ENCODE peak calls at places on chromosome 5, in four cellular contexts. V is ACHN, Z is AG09309, A is COR-L47. H is an unnamed sample.

GRCh38 chr5:113038714-113039113 is 62.1 kb downstream of the DCP2 start:
- DNase-seq in Z (no peak), A (no peak), V (no peak), H (peak)

GRCh38 chr5:115050860-115051259 is 118.8 kb downstream of the TRIM36 start:
- DNase-seq in Z (no peak), V (no peak), A (no peak), H (no peak)

GRCh38 chr5:169389318-169389717 is 88.4 kb upstream of the SLIT3 start:
- DNase-seq in A (no peak), V (no peak), Z (no peak), H (no peak)

GRCh38 chr5:125394661-125395280 is 648.3 kb upstream of the ZNF608 start:
- DNase-seq in V (no peak), A (no peak), Z (no peak), H (no peak)

GRCh38 chr5:73280821-73281746 is 108.1 kb downstream of the TMEM174 start:
- DNase-seq in A (peak), Z (no peak), V (no peak), H (no peak)

GRCh38 chr5:65480306-65480865 is 1.3 kb downstream of the ADAMTS6 start:
- DNase-seq in Z (peak), A (peak), V (peak), H (peak)

GRCh38 chr5:10233505-10233904 is 16.2 kb downstream of the ATPSCKMT start:
- DNase-seq in Z (peak), A (no peak), V (peak), H (no peak)

GRCh38 chr5:110251366-110251765 is 475.1 kb downstream of the TMEM232 start:
- DNase-seq in A (no peak), V (no peak), Z (no peak), H (no peak)

GRCh38 chr5:180271205-180271604 is 20.7 kb downstream of the MAPK9 start:
- DNase-seq in V (no peak), Z (no peak), A (no peak), H (no peak)

GRCh38 chr5:142959683-142960308 is 189.6 kb downstream of the ARHGAP26 start:
- DNase-seq in V (no peak), A (no peak), Z (no peak), H (no peak)

GRCh38 chr5:170053896-170054295 is 51.8 kb upstream of the FOXI1 start:
- DNase-seq in A (no peak), V (no peak), Z (no peak), H (no peak)

GRCh38 chr5:74798977-74799911 is 32.2 kb downstream of the NSA2 start:
- DNase-seq in Z (no peak), V (peak), A (no peak), H (no peak)

GRCh38 chr5:148443998-148444397 is 60.2 kb downstream of the FBXO38 start:
- DNase-seq in A (peak), Z (peak), V (peak), H (no peak)

GRCh38 chr5:100407053-100407452 is 128.1 kb upstream of the FAM174A start:
- DNase-seq in V (no peak), Z (no peak), A (no peak), H (no peak)

GRCh38 chr5:30930736-30931135 is 262.8 kb upstream of the CDH6 start:
- DNase-seq in Z (no peak), V (no peak), A (no peak), H (no peak)

GRCh38 chr5:102099766-102100331 is 196.2 kb downstream of the SLCO4C1 start:
- DNase-seq in Z (no peak), A (no peak), V (no peak), H (no peak)

GRCh38 chr5:75363726-75364495 is 26.9 kb downstream of the HMGCR start:
- DNase-seq in Z (no peak), A (no peak), V (no peak), H (no peak)

GRCh38 chr5:154756871-154757646 is 1.9 kb downstream of the LARP1 start:
- DNase-seq in Z (no peak), V (peak), A (no peak), H (no peak)

GRCh38 chr5:135126688-135127603 is 92.9 kb upstream of the PITX1 start:
- DNase-seq in A (peak), Z (no peak), V (peak), H (peak)

GRCh38 chr5:93117753-93118531 is 463.1 kb downstream of the NR2F1-AS1 start:
- DNase-seq in A (no peak), V (no peak), Z (no peak), H (no peak)

GRCh38 chr5:52948418-52949076 is 40.6 kb upstream of the ITGA2 start:
- DNase-seq in Z (peak), A (peak), V (peak), H (no peak)

GRCh38 chr5:177359451-177359851 is 1.7 kb downstream of the RGS14 start:
- DNase-seq in Z (no peak), A (no peak), V (no peak), H (no peak)

GRCh38 chr5:118952992-118953651 is 35.2 kb downstream of the DTWD2 start:
- DNase-seq in V (no peak), Z (no peak), A (peak), H (no peak)

GRCh38 chr5:115147052-115147451 is 22.7 kb downstream of the TRIM36 start:
- DNase-seq in A (no peak), V (no peak), Z (no peak), H (no peak)

GRCh38 chr5:143755969-143756368 is 56.0 kb upstream of the HMHB1 start:
- DNase-seq in V (no peak), A (no peak), Z (no peak), H (no peak)

GRCh38 chr5:108661590-108662219 is 86.0 kb upstream of the FER start:
- DNase-seq in A (no peak), V (no peak), Z (no peak), H (no peak)

GRCh38 chr5:53339962-53340540 is 140.4 kb upstream of the FST start:
- DNase-seq in Z (no peak), A (no peak), V (no peak), H (no peak)

GRCh38 chr5:130425405-130425804 is 521.1 kb downstream of the CHSY3 start:
- DNase-seq in Z (no peak), V (no peak), A (no peak), H (no peak)

GRCh38 chr5:122896598-122897282 is 51.3 kb downstream of the SNX24 start:
- DNase-seq in Z (no peak), V (peak), A (peak), H (no peak)

GRCh38 chr5:142863856-142864255 is 93.7 kb downstream of the ARHGAP26 start:
- DNase-seq in V (no peak), Z (no peak), A (no peak), H (no peak)

GRCh38 chr5:14449052-14449661 is 132.4 kb upstream of the OTULINL start:
- DNase-seq in V (peak), A (no peak), Z (peak), H (no peak)

GRCh38 chr5:79956173-79956670 is 34.8 kb downstream of the MTX3 start:
- DNase-seq in V (peak), Z (no peak), A (no peak), H (peak)

GRCh38 chr5:173324115-173325001 is 3.9 kb downstream of the STC2 start:
- DNase-seq in Z (no peak), V (no peak), A (peak), H (no peak)

GRCh38 chr5:98933446-98934072 is 4.8 kb upstream of the CHD1 start:
- DNase-seq in V (no peak), A (no peak), Z (no peak), H (no peak)

GRCh38 chr5:132498152-132498551 is 7.6 kb upstream of the IRF1 start:
- DNase-seq in Z (no peak), A (no peak), V (peak), H (peak)

GRCh38 chr5:142145106-142145900 is 36.7 kb downstream of the NDFIP1 start:
- DNase-seq in V (peak), Z (peak), A (peak), H (no peak)

GRCh38 chr5:132281856-132282614 is 12.2 kb upstream of the SLC22A4 start:
- DNase-seq in A (no peak), V (no peak), Z (no peak), H (no peak)

GRCh38 chr5:167623354-167623753 is 668.1 kb upstream of the WWC1 start:
- DNase-seq in V (no peak), Z (no peak), A (no peak), H (no peak)

GRCh38 chr5:124401247-124402143 is 344.9 kb downstream of the ZNF608 start:
- DNase-seq in Z (no peak), A (no peak), V (no peak), H (no peak)